ENCODE peak calls at places on chromosome 5, in nine cellular contexts. T is suprapubic skin, G is dorsolateral prefrontal cortex, L is gastrocnemius medialis, J is K562, K is bronchial epithelial cell, H is A673, Q is lung, D is tibial nerve. M is an unnamed sample. For H3K27me3, the result is how much of the 10 kb centered on the place peaks cover.

GRCh38 chr5:174145821-174146220 is 100.3 kb downstream of the NSG2 start:
- DNase-seq in T (no peak), G (peak), L (no peak), J (peak), K (no peak), H (no peak), Q (no peak), D (no peak), M (no peak)

GRCh38 chr5:148740466-148740865 is 85.9 kb upstream of the ADRB2 start:
- DNase-seq in T (no peak), G (no peak), L (no peak), J (no peak), K (no peak), H (no peak), Q (no peak), D (no peak), M (no peak)

GRCh38 chr5:77321793-77322394 is 111.4 kb downstream of the PDE8B start:
- DNase-seq in T (no peak), G (no peak), L (no peak), J (no peak), K (no peak), H (no peak), Q (no peak), D (no peak), M (no peak)

GRCh38 chr5:18745591-18745987 is 1111.3 kb downstream of the TAF11L14 start:
- DNase-seq in T (no peak), G (no peak), L (no peak), J (no peak), K (no peak), H (no peak), Q (no peak), D (no peak), M (no peak)

GRCh38 chr5:17305964-17306725 is 88.7 kb downstream of the BASP1 start:
- DNase-seq in T (no peak), G (no peak), L (no peak), J (no peak), K (peak), H (no peak), Q (peak), D (no peak), M (no peak)

GRCh38 chr5:174724484-174725260 is at the start of gene MSX2:
- DNase-seq in T (peak), G (no peak), L (peak), J (peak), K (peak), H (peak), Q (peak), D (peak), M (peak)

GRCh38 chr5:139745121-139745799 is 50.3 kb upstream of the PSD2 start:
- DNase-seq in T (no peak), G (no peak), L (no peak), J (peak), K (peak), H (peak), Q (peak), D (peak), M (peak)

GRCh38 chr5:139642891-139643871 is 5.0 kb upstream of the CXXC5 start:
- DNase-seq in T (peak), G (no peak), L (no peak), J (no peak), K (no peak), H (no peak), Q (no peak), D (no peak), M (no peak)

GRCh38 chr5:125317546-125317995 is 571.1 kb upstream of the ZNF608 start:
- DNase-seq in T (no peak), G (no peak), L (no peak), J (no peak), K (no peak), H (no peak), Q (no peak), D (no peak), M (no peak)

GRCh38 chr5:159010611-159011497 is 88.9 kb downstream of the EBF1 start:
- DNase-seq in T (no peak), G (no peak), L (no peak), J (no peak), K (no peak), H (peak), Q (no peak), D (no peak), M (no peak)

GRCh38 chr5:133996683-133997252 is 8.0 kb downstream of the VDAC1 start:
- DNase-seq in T (peak), G (no peak), L (no peak), J (peak), K (no peak), H (no peak), Q (no peak), D (no peak), M (no peak)

GRCh38 chr5:172754957-172755356 is 16.0 kb downstream of the DUSP1 start:
- DNase-seq in T (no peak), G (no peak), L (no peak), J (no peak), K (no peak), H (no peak), Q (no peak), D (no peak), M (no peak)

GRCh38 chr5:175800656-175801081 is 70.7 kb upstream of the CPLX2 start:
- DNase-seq in T (no peak), G (no peak), L (no peak), J (no peak), K (peak), H (peak), Q (no peak), D (no peak), M (no peak)
- H3K27me3 ChIP-seq in T (half or more), G (under half), L (under half), J (under half), K (under half), H (under half), Q (under half), D (under half), M (under half)

GRCh38 chr5:50320131-50320749 is 120.8 kb downstream of the EMB start:
- DNase-seq in T (no peak), G (no peak), L (no peak), J (no peak), K (peak), H (peak), Q (no peak), D (no peak), M (no peak)
- TF ChIP-seq CTCF in T (no peak), G (no peak), L (no peak), J (no peak), K (peak), H (peak), Q (no peak), D (no peak), M (no peak)

DNA sequence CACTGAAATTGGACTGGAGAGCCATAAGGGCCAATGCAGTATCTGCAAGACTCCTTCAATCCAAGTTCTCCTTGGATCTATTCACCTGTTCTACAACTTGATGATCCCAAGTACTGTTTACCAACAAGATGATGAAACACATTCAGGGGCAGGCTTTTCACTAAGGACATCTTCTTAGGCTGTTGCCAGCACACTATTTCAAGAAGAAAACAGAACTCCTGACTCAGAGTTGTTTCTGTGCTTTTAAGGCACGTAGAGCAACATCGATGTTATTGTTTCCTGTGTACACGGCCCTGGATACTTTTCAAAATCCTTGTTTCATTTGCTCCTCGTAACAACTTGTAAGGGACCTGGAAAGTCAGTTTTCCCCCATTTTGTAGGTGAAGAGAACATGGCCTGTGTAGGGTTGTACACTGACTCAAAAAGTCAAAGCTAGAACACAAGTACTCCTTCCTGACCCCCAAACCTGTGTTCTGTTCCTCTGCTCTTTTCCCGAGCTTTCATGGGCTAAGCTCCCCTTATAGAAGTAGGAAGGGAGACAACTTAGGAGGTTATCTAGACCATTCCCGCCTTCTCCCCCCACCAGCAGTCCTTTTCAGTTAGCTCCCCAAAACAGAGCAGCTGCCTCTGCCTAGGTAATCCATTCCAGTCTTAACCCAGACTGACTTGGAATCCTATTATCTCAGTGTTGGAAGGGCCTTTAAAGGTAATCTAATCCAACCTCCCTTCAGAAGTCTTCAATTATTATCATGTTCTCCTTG is 5.2 kb upstream of the MGAT1 start:
- DNase-seq in T (no peak), G (no peak), L (no peak), J (no peak), K (peak), H (no peak), Q (no peak), D (no peak), M (no peak)
- H3K4me3 ChIP-seq in T (peak), G (peak), L (peak), J (peak), K (no peak), H (peak), Q (no peak), D (peak), M (no peak)

GRCh38 chr5:1890296-1890695 is 7.6 kb upstream of the IRX4 start:
- DNase-seq in T (no peak), G (no peak), L (no peak), J (no peak), K (no peak), H (no peak), Q (no peak), D (no peak), M (no peak)

GRCh38 chr5:1887400-1888360 is 5.0 kb upstream of the IRX4 start:
- DNase-seq in T (no peak), G (peak), L (no peak), J (no peak), K (no peak), H (no peak), Q (no peak), D (no peak), M (no peak)

GRCh38 chr5:1891391-1891790 is 8.7 kb upstream of the IRX4 start:
- DNase-seq in T (no peak), G (no peak), L (no peak), J (no peak), K (no peak), H (no peak), Q (no peak), D (no peak), M (no peak)

GRCh38 chr5:1888541-1889251 is 6.0 kb upstream of the IRX4 start:
- DNase-seq in T (no peak), G (peak), L (no peak), J (no peak), K (no peak), H (no peak), Q (no peak), D (no peak), M (no peak)

DNA sequence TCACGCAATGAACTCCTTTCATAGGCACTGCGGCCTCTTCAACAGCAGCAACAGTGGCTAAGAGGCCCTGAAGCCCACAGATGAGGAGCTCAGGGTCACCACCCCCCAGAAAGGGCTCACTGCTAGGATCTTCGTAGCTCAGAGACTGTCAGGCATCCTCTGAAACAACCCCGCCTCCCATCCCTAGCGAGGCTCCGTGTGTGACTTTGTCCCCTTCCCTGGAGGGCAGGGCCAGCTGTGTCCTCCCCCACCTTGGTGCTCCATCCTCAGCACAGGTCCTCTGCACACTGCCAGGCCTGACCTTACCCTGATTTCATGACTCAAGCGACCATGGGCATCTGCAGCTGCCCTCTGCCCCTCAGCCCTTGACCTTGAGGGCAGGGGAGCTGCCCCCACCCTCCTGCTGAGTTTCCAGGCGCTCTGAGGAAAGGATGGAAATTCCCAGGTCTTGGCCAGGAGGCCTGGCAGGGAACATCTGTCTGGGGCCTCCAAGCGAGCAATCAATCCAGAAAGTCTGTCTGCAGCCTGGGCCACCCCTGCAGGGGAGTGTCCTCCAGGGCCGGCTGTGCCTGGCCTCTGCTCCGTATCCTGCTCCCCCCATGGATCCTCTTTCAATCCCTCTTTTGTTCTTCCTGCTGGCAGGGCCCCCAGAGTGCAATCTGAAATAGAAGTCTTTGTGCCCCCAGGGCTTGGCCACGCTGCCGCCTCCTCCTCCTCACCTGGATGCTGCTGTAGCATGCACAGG is 6.8 kb upstream of the IRX4 start:
- DNase-seq in T (no peak), G (peak), L (no peak), J (no peak), K (no peak), H (no peak), Q (no peak), D (no peak), M (no peak)
- H3K27me3 ChIP-seq in T (half or more), G (under half), L (under half), J (half or more), K (under half), H (half or more), Q (under half), D (under half), M (half or more)

DNA sequence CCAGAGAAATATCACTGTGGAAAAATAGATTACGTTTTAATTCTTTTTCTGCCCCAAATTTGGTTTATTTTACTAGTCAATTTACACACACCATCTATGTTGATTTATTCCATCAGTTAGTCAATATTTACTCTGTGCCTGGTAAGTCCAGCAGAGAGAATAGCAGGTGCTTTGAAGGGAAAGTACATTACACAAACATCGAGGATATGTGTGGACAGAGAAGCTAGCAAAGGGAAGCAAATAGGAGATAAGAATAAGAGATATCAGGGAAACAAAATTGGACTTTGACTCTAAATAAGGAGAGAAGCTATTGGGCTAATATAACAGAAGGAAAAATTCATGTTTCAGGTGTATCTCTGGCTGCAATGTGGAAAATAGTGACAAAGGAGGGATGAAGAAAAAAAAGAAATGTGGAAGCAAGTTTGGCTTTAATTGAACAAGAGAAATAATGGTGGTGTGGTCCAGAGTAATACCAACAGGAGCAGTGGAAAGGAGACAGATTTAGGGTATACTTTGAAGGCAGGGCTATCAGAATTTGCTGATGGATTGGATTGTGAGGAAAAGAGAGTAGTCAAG is 587.7 kb upstream of the CDH6 start:
- DNase-seq in T (no peak), G (no peak), L (no peak), J (no peak), K (no peak), H (no peak), Q (no peak), D (no peak), M (no peak)
- TF ChIP-seq CTCF in T (no peak), G (no peak), L (no peak), J (no peak), K (no peak), H (no peak), Q (no peak), D (no peak), M (no peak)

M was measured in kidney epithelial cell.